ENCODE peak calls at places on chromosomes 2 and 18, in five cellular contexts. R, J, N, E and L are unnamed samples.

GRCh38 chr18:40738321-40738880 is 1216.6 kb upstream of the PIK3C3 start:
- DNase-seq in R (no peak), J (no peak), N (no peak), E (no peak), L (no peak)

GRCh38 chr2:43084699-43085091 is 141.7 kb downstream of the ZFP36L2 start:
- DNase-seq in R (no peak), J (no peak), N (peak), E (peak), L (no peak)

GRCh38 chr2:107721178-107721577 is 105.5 kb upstream of the RGPD4 start:
- DNase-seq in R (no peak), J (no peak), N (no peak), E (no peak), L (no peak)

GRCh38 chr2:25230128-25230527 is 61.7 kb upstream of the POMC start:
- DNase-seq in R (no peak), J (no peak), N (no peak), E (peak), L (no peak)

GRCh38 chr2:237097326-237097910 is 11.7 kb downstream of the COPS8 start:
- DNase-seq in R (no peak), J (no peak), N (no peak), E (no peak), L (no peak)

GRCh38 chr18:33440384-33441043 is at the start of gene CCDC178:
- DNase-seq in R (no peak), J (no peak), N (peak), E (peak), L (no peak)

GRCh38 chr2:237283136-237283928 is 130.6 kb downstream of the COL6A3 start:
- DNase-seq in R (no peak), J (no peak), N (no peak), E (no peak), L (no peak)

GRCh38 chr18:74898965-74899364 is 301.3 kb downstream of the ZNF407 start:
- DNase-seq in R (no peak), J (peak), N (no peak), E (no peak), L (no peak)

GRCh38 chr2:191677091-191677645 is 768 bp upstream of the NABP1 start:
- DNase-seq in R (no peak), J (peak), N (peak), E (peak), L (peak)

GRCh38 chr2:37802106-37802791 is 122.8 kb upstream of the RMDN2 start:
- DNase-seq in R (no peak), J (no peak), N (no peak), E (no peak), L (no peak)

GRCh38 chr2:59302683-59303082 is 1061.6 kb upstream of the FANCL start:
- DNase-seq in R (no peak), J (no peak), N (no peak), E (no peak), L (no peak)

GRCh38 chr2:207241198-207241597 is 75.5 kb upstream of the KLF7 start:
- DNase-seq in R (no peak), J (no peak), N (no peak), E (no peak), L (no peak)

GRCh38 chr2:63463142-63463541 is 125.1 kb downstream of the WDPCP start:
- DNase-seq in R (no peak), J (no peak), N (no peak), E (no peak), L (no peak)

GRCh38 chr2:175518206-175518605 is 336.7 kb upstream of the ATP5MC3 start:
- DNase-seq in R (no peak), J (no peak), N (no peak), E (no peak), L (no peak)

GRCh38 chr2:314561-315336 is 26.9 kb upstream of the ALKAL2 start:
- DNase-seq in R (peak), J (no peak), N (no peak), E (no peak), L (peak)

GRCh38 chr2:313991-314390 is 26.1 kb upstream of the ALKAL2 start:
- DNase-seq in R (peak), J (no peak), N (no peak), E (no peak), L (peak)

GRCh38 chr2:305366-305765 is 17.5 kb upstream of the ALKAL2 start:
- DNase-seq in R (no peak), J (no peak), N (no peak), E (no peak), L (no peak)

DNA sequence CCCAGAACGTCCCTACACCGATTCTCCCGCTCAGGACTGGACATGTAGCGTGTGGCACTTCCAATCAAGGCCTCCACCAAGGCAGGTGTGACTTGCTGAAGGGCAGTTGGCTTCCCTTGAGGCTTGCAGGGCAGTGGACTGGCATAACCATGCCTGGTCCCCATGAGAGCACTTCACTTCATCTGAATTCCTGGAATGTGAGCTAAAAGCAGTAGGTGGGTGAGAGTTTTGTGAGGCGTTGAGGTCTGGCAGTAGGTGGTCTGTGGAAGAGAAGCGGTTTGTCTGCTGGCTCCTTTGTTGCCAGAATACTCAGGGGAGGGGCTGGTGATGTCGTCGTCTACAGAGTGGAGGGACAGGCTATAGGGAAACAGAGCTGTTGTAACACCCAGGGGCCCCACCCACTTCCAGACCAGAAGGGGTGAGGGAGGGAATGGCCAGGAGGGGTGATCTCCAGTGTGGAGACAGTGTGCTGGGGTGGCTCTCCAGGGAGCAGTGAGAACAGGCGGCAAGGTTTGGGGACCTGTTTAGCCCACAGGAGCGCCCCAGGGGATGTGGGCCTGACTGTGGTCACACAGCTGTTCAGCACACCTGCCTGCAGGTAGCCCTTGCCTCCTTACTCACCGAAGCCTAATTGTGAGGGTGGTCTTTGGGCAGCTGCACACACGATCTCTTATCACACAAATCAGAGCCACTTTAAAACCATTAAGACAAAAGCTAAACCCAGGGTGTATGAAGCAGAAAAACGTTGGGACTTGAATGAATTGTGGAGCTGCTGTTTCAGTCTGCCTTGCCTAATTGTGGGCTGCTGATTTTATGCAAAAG is 21.5 kb upstream of the ALKAL2 start:
- DNase-seq in R (peak), J (no peak), N (no peak), E (no peak), L (no peak)
- TF ChIP-seq EP300 in R (no peak), J (no peak), N (no peak), E (no peak), L (no peak)

GRCh38 chr18:49993299-49993698 is 180.0 kb upstream of the ACAA2 start:
- DNase-seq in R (no peak), J (no peak), N (no peak), E (no peak), L (no peak)

GRCh38 chr18:49988733-49989132 is 175.4 kb upstream of the ACAA2 start:
- DNase-seq in R (no peak), J (no peak), N (no peak), E (no peak), L (no peak)

GRCh38 chr18:49985246-49985645 is 171.9 kb upstream of the ACAA2 start:
- DNase-seq in R (no peak), J (no peak), N (no peak), E (no peak), L (no peak)

DNA sequence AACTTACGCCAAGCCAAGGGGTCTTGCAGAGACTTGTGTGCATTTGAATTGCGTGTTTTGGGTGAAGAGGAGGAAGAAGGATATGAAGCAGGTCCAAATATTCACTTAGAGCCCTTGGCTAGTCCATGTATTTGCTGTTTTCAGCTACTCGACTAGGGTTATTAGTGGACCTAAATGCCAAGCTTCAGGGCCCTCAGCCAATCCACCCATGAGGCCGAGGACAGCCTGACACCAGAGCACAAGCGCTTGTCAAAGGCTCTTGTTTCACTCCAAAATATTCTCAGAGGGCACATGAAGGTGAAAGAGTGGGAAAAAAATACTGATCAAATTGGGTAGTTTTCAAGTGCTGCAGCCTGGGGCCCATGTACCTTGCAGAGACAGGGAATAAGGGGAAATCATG is 174.8 kb upstream of the ACAA2 start:
- DNase-seq in R (no peak), J (no peak), N (no peak), E (no peak), L (no peak)
- TF ChIP-seq POLR2AphosphoS5 in R (no peak), J (no peak), N (no peak), E (no peak), L (no peak)

GRCh38 chr2:36411962-36412444 is 56.4 kb downstream of the CRIM1 start:
- DNase-seq in R (no peak), J (no peak), N (no peak), E (no peak), L (no peak)

GRCh38 chr2:36408198-36408703 is 52.7 kb downstream of the CRIM1 start:
- DNase-seq in R (no peak), J (no peak), N (no peak), E (no peak), L (no peak)

GRCh38 chr2:36410681-36411080 is 55.1 kb downstream of the CRIM1 start:
- DNase-seq in R (no peak), J (no peak), N (no peak), E (no peak), L (no peak)

GRCh38 chr2:36407403-36407802 is 51.8 kb downstream of the CRIM1 start:
- DNase-seq in R (no peak), J (no peak), N (no peak), E (no peak), L (no peak)

GRCh38 chr2:36409971-36410370 is 54.4 kb downstream of the CRIM1 start:
- DNase-seq in R (no peak), J (no peak), N (no peak), E (no peak), L (no peak)
- TF ChIP-seq POLR2A in R (no peak), J (no peak), N (no peak), E (no peak), L (no peak)

GRCh38 chr2:85354286-85355072 is at the start of the genes ELMOD3 and RETSAT:
- DNase-seq in R (peak), J (peak), N (peak), E (peak), L (peak)
- TF ChIP-seq EP300 in R (no peak), J (peak), N (no peak), E (no peak), L (no peak)

DNA sequence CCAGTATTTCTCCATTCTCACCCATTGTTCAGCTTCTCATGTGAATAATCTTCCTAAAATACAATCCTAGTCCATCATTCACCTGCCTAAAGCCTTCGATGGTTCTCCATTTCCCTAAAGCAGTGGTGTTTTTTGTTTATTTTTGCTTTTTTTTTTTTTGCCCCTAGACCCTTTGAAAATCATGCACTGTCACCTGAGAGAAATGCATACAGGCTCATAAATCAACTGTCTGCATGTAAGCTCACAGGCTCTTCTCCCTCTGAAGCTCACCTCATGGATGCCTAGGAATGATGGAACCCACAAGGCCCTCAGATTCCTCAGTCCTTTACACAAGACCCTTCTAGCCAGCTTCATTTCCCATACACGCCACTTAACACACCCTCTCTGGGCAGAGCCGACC is 31.5 kb downstream of the B4GALT6 start:
- DNase-seq in R (no peak), J (no peak), N (no peak), E (no peak), L (no peak)
- TF ChIP-seq POLR2AphosphoS5 in R (no peak), J (no peak), N (no peak), E (no peak), L (no peak)

DNA sequence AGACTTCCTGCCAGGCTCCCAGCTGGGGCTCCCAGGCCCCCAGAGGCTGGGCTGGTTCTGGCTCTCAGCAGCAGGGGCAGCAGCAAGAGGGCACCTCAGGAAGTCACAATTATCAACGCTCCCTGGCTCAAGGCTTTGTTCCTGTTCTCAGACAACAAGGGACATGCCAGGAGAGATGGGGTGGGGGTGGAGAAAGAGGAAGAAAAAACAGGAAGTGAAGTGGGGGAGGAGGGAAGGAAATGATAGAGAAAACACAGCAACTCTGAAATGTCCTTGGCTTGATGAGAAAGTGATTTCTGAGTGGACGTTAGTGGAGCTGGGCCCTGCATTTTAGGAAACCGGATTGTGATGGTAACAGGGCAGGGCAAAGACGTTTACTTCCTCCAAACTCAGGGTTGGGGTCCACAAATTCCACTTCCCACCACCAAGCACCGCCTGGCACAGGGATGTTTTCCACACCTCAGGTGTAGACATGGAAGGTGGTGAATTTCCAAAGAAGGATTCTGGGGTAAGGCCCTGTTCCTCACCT is 40.4 kb downstream of the CYRIA start:
- DNase-seq in R (no peak), J (no peak), N (no peak), E (no peak), L (peak)
- TF ChIP-seq POLR2A in R (no peak), J (no peak), N (no peak), E (no peak), L (no peak)